ENCODE peak calls at places on chromosomes 7 and 10, in four cellular contexts. A is esophagus squamous epithelium, J is HCT116, L is right lobe of liver. G is an unnamed sample. For H3K27me3, the result is how much of the 10 kb centered on the place peaks cover.

GRCh38 chr10:63726883-63727282 is 205.7 kb downstream of the REEP3 start:
- DNase-seq in A (no peak), J (no peak), L (no peak), G (no peak)

GRCh38 chr7:1668932-1669485 is 1.1 kb upstream of the ELFN1 start:
- DNase-seq in A (no peak), J (no peak), L (no peak), G (no peak)

GRCh38 chr10:43943825-43944360 is 295.2 kb upstream of the ZNF32 start:
- DNase-seq in A (no peak), J (no peak), L (peak), G (peak)

GRCh38 chr10:124152139-124152780 is 58.9 kb upstream of the CHST15 start:
- DNase-seq in A (no peak), J (peak), L (no peak), G (peak)

GRCh38 chr7:74362262-74362661 is 73.1 kb downstream of the CLIP2 start:
- DNase-seq in A (no peak), J (no peak), L (no peak), G (no peak)

GRCh38 chr7:12590559-12590958 is 20.0 kb downstream of the SCIN start:
- DNase-seq in A (no peak), J (no peak), L (no peak), G (no peak)

GRCh38 chr10:9437131-9437530 is 1382.6 kb downstream of the GATA3 start:
- DNase-seq in A (no peak), J (no peak), L (no peak), G (no peak)

GRCh38 chr10:80405636-80406035 is 2.7 kb upstream of the PRXL2A start:
- DNase-seq in A (no peak), J (no peak), L (no peak), G (no peak)

GRCh38 chr7:85038466-85038865 is 148.4 kb downstream of the SEMA3D start:
- DNase-seq in A (no peak), J (no peak), L (no peak), G (no peak)

GRCh38 chr10:95531041-95531809 is 29.9 kb downstream of the SORBS1 start:
- DNase-seq in A (no peak), J (no peak), L (no peak), G (no peak)

GRCh38 chr10:16965740-16966447 is 148.7 kb upstream of the RSU1 start:
- DNase-seq in A (no peak), J (peak), L (no peak), G (no peak)
- H3K27ac ChIP-seq in A (peak), J (no peak), L (no peak), G (peak)

GRCh38 chr7:27091125-27091524 is 4.7 kb downstream of the HOXA1 start:
- DNase-seq in A (no peak), J (no peak), L (no peak), G (no peak)
- H3K27me3 ChIP-seq in A (under half), J (under half), L (under half), G (under half)

DNA sequence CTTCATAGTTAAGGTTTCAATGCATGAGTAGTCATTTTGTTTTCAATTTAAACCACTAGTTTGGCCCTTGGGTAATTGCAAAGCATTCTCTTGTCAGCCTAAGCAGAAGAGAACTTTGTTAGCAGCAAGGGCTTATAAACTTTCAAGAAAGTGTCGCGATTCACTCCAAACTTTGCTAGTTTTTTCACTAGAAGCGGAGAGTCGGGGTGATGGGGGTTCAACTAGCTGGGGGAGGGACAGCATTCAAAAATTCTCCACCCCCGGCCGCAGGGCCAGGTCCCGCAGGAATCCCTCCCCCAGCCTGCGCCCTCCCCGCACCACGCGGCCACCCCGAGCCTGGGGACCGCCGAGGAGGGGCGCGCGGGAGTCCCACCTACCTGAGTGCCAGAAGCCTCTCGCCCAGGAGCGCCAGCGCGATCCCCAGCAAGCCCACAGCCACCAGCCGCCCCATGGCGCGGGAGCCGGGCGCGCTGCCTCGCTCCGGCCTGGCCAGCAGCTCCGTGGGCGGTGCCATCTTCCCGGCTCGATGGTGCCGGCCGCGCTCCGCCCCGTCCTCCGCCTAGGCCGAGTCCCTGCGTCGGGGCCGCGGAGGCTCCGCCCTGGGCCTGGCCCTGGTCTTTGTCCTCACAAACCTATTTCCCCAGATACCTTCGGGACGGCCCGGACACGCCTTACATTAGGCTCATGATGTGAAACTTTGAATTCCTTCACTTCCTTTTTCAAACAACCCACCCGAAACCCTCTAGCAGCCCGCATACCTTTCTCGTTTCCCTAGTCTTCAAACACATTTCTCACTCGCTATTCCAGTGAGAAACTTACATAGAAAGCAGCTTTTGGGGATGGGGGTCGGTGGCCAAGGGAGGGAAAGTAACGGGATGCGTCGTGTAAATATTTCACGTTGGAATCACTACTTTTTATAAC is at the start of gene PON2:
- DNase-seq in A (no peak), J (peak), L (peak), G (peak)
- H3K4me3 ChIP-seq in A (peak), J (peak), L (peak), G (peak)

GRCh38 chr7:21041252-21041651 is 254.6 kb upstream of the SP8 start:
- DNase-seq in A (no peak), J (no peak), L (no peak), G (no peak)
- H3K27ac ChIP-seq in A (no peak), J (no peak), L (no peak), G (no peak)

GRCh38 chr10:2900530-2900929 is 166.8 kb upstream of the PFKP start:
- DNase-seq in A (no peak), J (no peak), L (no peak), G (no peak)
- H3K27me3 ChIP-seq in A (under half), J (under half), L (under half), G (under half)

DNA sequence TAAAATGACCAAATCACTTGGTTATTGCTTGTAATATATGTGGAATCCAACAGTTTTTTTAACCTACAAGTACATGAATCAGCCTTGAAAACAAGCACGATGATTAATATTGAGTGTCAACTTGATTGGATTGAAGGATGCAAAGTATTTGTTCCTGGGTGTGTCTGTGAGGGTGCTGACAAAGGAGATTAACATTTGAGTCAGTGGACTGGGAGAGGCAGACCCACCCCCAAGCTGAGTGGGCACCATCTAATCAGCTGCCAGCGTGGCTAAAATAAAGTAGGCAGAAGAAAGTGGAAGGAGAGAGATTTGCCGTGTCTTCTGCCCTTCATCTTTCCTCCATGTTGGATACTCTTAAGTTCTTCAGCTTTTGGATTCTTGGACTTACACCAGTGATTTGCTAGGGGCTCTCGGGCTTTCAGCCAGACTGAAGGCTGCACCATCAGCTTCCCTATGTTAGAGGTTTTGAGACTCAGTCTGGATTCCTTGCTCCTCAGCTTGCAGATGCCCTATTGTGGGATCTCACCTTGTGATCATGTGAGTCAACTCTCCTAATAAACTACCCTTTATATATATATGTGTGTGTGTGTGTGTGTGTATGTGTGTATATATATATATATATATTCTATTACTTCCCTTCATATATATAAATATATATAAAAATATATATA is 118.4 kb upstream of the WDR11 start:
- DNase-seq in A (no peak), J (no peak), L (no peak), G (no peak)
- H3K4me3 ChIP-seq in A (no peak), J (no peak), L (no peak), G (no peak)

G was measured in stomach.